ENCODE peak calls at places on chromosomes 7 and 10, in ten cellular contexts. One of them, this sample, is unnamed.

GRCh38 chr7:80439894-80440811 is 71.7 kb downstream of the GNAT3 start:
- DNase-seq in tibial artery: no peak
- DNase-seq in fibroblast of mammary gland: peak; percentile 90
- DNase-seq in PC-3: peak; percentile 66
- DNase-seq in activated CD8-positive, alpha-beta memory T cell treated with anti-CD3 and anti-CD28 coated beads for 4 hours: no peak
- DNase-seq in COR-L47: no peak
- DNase-seq in NCI-H345: no peak
- DNase-seq in stimulated activated CD8-positive, alpha-beta memory T cell treated with anti-CD3 and anti-CD28 coated beads, Interleukin-12 subunit alpha, Interleukin-12 subunit beta, amount 100 ng/mL, for 4 hours: no peak
- DNase-seq in GM10248: no peak
- DNase-seq in AG04449: peak; percentile 44
- DNase-seq in this sample: no peak

GRCh38 chr7:122006687-122007086 is 133.7 kb downstream of the PTPRZ1 start:
- DNase-seq in tibial artery: no peak
- DNase-seq in fibroblast of mammary gland: peak; percentile 5
- DNase-seq in PC-3: peak; percentile 20
- DNase-seq in activated CD8-positive, alpha-beta memory T cell treated with anti-CD3 and anti-CD28 coated beads for 4 hours: no peak
- DNase-seq in COR-L47: peak; percentile 22
- DNase-seq in NCI-H345: peak; percentile 61
- DNase-seq in stimulated activated CD8-positive, alpha-beta memory T cell treated with anti-CD3 and anti-CD28 coated beads, Interleukin-12 subunit alpha, Interleukin-12 subunit beta, amount 100 ng/mL, for 4 hours: no peak
- DNase-seq in GM10248: no peak
- DNase-seq in AG04449: no peak
- DNase-seq in this sample: no peak

GRCh38 chr7:85172530-85172941 is 14.3 kb downstream of the SEMA3D start:
- DNase-seq in tibial artery: peak; percentile 67
- DNase-seq in fibroblast of mammary gland: peak; percentile 83
- DNase-seq in PC-3: no peak
- DNase-seq in activated CD8-positive, alpha-beta memory T cell treated with anti-CD3 and anti-CD28 coated beads for 4 hours: no peak
- DNase-seq in COR-L47: no peak
- DNase-seq in NCI-H345: no peak
- DNase-seq in stimulated activated CD8-positive, alpha-beta memory T cell treated with anti-CD3 and anti-CD28 coated beads, Interleukin-12 subunit alpha, Interleukin-12 subunit beta, amount 100 ng/mL, for 4 hours: no peak
- DNase-seq in GM10248: no peak
- DNase-seq in AG04449: peak; percentile 74
- DNase-seq in this sample: no peak

GRCh38 chr7:13986208-13986607 is 3.3 kb downstream of the ETV1 start:
- DNase-seq in tibial artery: no peak
- DNase-seq in fibroblast of mammary gland: no peak
- DNase-seq in PC-3: no peak
- DNase-seq in activated CD8-positive, alpha-beta memory T cell treated with anti-CD3 and anti-CD28 coated beads for 4 hours: no peak
- DNase-seq in COR-L47: no peak
- DNase-seq in NCI-H345: no peak
- DNase-seq in stimulated activated CD8-positive, alpha-beta memory T cell treated with anti-CD3 and anti-CD28 coated beads, Interleukin-12 subunit alpha, Interleukin-12 subunit beta, amount 100 ng/mL, for 4 hours: no peak
- DNase-seq in GM10248: no peak
- DNase-seq in AG04449: no peak
- DNase-seq in this sample: no peak

GRCh38 chr10:6778992-6779701 is 199.1 kb upstream of the PRKCQ start:
- DNase-seq in tibial artery: no peak
- DNase-seq in fibroblast of mammary gland: peak; percentile 99
- DNase-seq in PC-3: peak; percentile 88
- DNase-seq in activated CD8-positive, alpha-beta memory T cell treated with anti-CD3 and anti-CD28 coated beads for 4 hours: no peak
- DNase-seq in COR-L47: no peak
- DNase-seq in NCI-H345: no peak
- DNase-seq in stimulated activated CD8-positive, alpha-beta memory T cell treated with anti-CD3 and anti-CD28 coated beads, Interleukin-12 subunit alpha, Interleukin-12 subunit beta, amount 100 ng/mL, for 4 hours: no peak
- DNase-seq in GM10248: no peak
- DNase-seq in AG04449: peak; percentile 89
- DNase-seq in this sample: no peak

GRCh38 chr10:74292871-74293427 is 141.9 kb downstream of the ADK start:
- DNase-seq in tibial artery: no peak
- DNase-seq in fibroblast of mammary gland: peak; percentile 84
- DNase-seq in PC-3: peak; percentile 87
- DNase-seq in activated CD8-positive, alpha-beta memory T cell treated with anti-CD3 and anti-CD28 coated beads for 4 hours: no peak
- DNase-seq in COR-L47: no peak
- DNase-seq in NCI-H345: no peak
- DNase-seq in stimulated activated CD8-positive, alpha-beta memory T cell treated with anti-CD3 and anti-CD28 coated beads, Interleukin-12 subunit alpha, Interleukin-12 subunit beta, amount 100 ng/mL, for 4 hours: no peak
- DNase-seq in GM10248: no peak
- DNase-seq in AG04449: peak; percentile 23
- DNase-seq in this sample: no peak

GRCh38 chr7:2734084-2734601 is 46.1 kb downstream of the AMZ1 start:
- DNase-seq in tibial artery: peak; percentile 60
- DNase-seq in fibroblast of mammary gland: no peak
- DNase-seq in PC-3: no peak
- DNase-seq in activated CD8-positive, alpha-beta memory T cell treated with anti-CD3 and anti-CD28 coated beads for 4 hours: no peak
- DNase-seq in COR-L47: no peak
- DNase-seq in NCI-H345: no peak
- DNase-seq in stimulated activated CD8-positive, alpha-beta memory T cell treated with anti-CD3 and anti-CD28 coated beads, Interleukin-12 subunit alpha, Interleukin-12 subunit beta, amount 100 ng/mL, for 4 hours: no peak
- DNase-seq in GM10248: no peak
- DNase-seq in AG04449: no peak
- DNase-seq in this sample: no peak

GRCh38 chr7:32496052-32496813 is 944 bp downstream of the AVL9 start:
- DNase-seq in tibial artery: no peak
- DNase-seq in fibroblast of mammary gland: no peak
- DNase-seq in PC-3: no peak
- DNase-seq in activated CD8-positive, alpha-beta memory T cell treated with anti-CD3 and anti-CD28 coated beads for 4 hours: no peak
- DNase-seq in COR-L47: no peak
- DNase-seq in NCI-H345: no peak
- DNase-seq in stimulated activated CD8-positive, alpha-beta memory T cell treated with anti-CD3 and anti-CD28 coated beads, Interleukin-12 subunit alpha, Interleukin-12 subunit beta, amount 100 ng/mL, for 4 hours: no peak
- DNase-seq in GM10248: no peak
- DNase-seq in AG04449: no peak
- DNase-seq in this sample: no peak

GRCh38 chr10:51117794-51118193 is 43.5 kb downstream of the PRKG1 start:
- DNase-seq in tibial artery: no peak
- DNase-seq in fibroblast of mammary gland: peak; percentile 46
- DNase-seq in PC-3: no peak
- DNase-seq in activated CD8-positive, alpha-beta memory T cell treated with anti-CD3 and anti-CD28 coated beads for 4 hours: no peak
- DNase-seq in COR-L47: no peak
- DNase-seq in NCI-H345: no peak
- DNase-seq in stimulated activated CD8-positive, alpha-beta memory T cell treated with anti-CD3 and anti-CD28 coated beads, Interleukin-12 subunit alpha, Interleukin-12 subunit beta, amount 100 ng/mL, for 4 hours: no peak
- DNase-seq in GM10248: no peak
- DNase-seq in AG04449: no peak
- DNase-seq in this sample: no peak

GRCh38 chr7:151686016-151686766 is 166.5 kb upstream of the RHEB start:
- DNase-seq in tibial artery: peak; percentile 66
- DNase-seq in fibroblast of mammary gland: no peak
- DNase-seq in PC-3: no peak
- DNase-seq in activated CD8-positive, alpha-beta memory T cell treated with anti-CD3 and anti-CD28 coated beads for 4 hours: no peak
- DNase-seq in COR-L47: no peak
- DNase-seq in NCI-H345: no peak
- DNase-seq in stimulated activated CD8-positive, alpha-beta memory T cell treated with anti-CD3 and anti-CD28 coated beads, Interleukin-12 subunit alpha, Interleukin-12 subunit beta, amount 100 ng/mL, for 4 hours: no peak
- DNase-seq in GM10248: peak; percentile 10
- DNase-seq in AG04449: no peak
- DNase-seq in this sample: peak; percentile 8

GRCh38 chr7:128591705-128592104 is 80.4 kb upstream of the GARIN1A start:
- DNase-seq in tibial artery: no peak
- DNase-seq in fibroblast of mammary gland: no peak
- DNase-seq in PC-3: no peak
- DNase-seq in activated CD8-positive, alpha-beta memory T cell treated with anti-CD3 and anti-CD28 coated beads for 4 hours: no peak
- DNase-seq in COR-L47: no peak
- DNase-seq in NCI-H345: no peak
- DNase-seq in stimulated activated CD8-positive, alpha-beta memory T cell treated with anti-CD3 and anti-CD28 coated beads, Interleukin-12 subunit alpha, Interleukin-12 subunit beta, amount 100 ng/mL, for 4 hours: no peak
- DNase-seq in GM10248: no peak
- DNase-seq in AG04449: no peak
- DNase-seq in this sample: no peak

GRCh38 chr7:80187279-80187678 is 52.6 kb downstream of the GNAI1 start:
- DNase-seq in tibial artery: no peak
- DNase-seq in fibroblast of mammary gland: no peak
- DNase-seq in PC-3: no peak
- DNase-seq in activated CD8-positive, alpha-beta memory T cell treated with anti-CD3 and anti-CD28 coated beads for 4 hours: no peak
- DNase-seq in COR-L47: no peak
- DNase-seq in NCI-H345: no peak
- DNase-seq in stimulated activated CD8-positive, alpha-beta memory T cell treated with anti-CD3 and anti-CD28 coated beads, Interleukin-12 subunit alpha, Interleukin-12 subunit beta, amount 100 ng/mL, for 4 hours: no peak
- DNase-seq in GM10248: no peak
- DNase-seq in AG04449: no peak
- DNase-seq in this sample: no peak

GRCh38 chr10:5628798-5629788 is 37.3 kb downstream of the ASB13 start:
- DNase-seq in tibial artery: no peak
- DNase-seq in fibroblast of mammary gland: peak; percentile 46
- DNase-seq in PC-3: peak; percentile 29
- DNase-seq in activated CD8-positive, alpha-beta memory T cell treated with anti-CD3 and anti-CD28 coated beads for 4 hours: no peak
- DNase-seq in COR-L47: no peak
- DNase-seq in NCI-H345: no peak
- DNase-seq in stimulated activated CD8-positive, alpha-beta memory T cell treated with anti-CD3 and anti-CD28 coated beads, Interleukin-12 subunit alpha, Interleukin-12 subunit beta, amount 100 ng/mL, for 4 hours: no peak
- DNase-seq in GM10248: peak; percentile 46
- DNase-seq in AG04449: no peak
- DNase-seq in this sample: no peak

GRCh38 chr7:22193361-22194016 is 163.5 kb downstream of the RAPGEF5 start:
- DNase-seq in tibial artery: peak; percentile 75
- DNase-seq in fibroblast of mammary gland: peak; percentile 18
- DNase-seq in PC-3: no peak
- DNase-seq in activated CD8-positive, alpha-beta memory T cell treated with anti-CD3 and anti-CD28 coated beads for 4 hours: no peak
- DNase-seq in COR-L47: no peak
- DNase-seq in NCI-H345: peak; percentile 78
- DNase-seq in stimulated activated CD8-positive, alpha-beta memory T cell treated with anti-CD3 and anti-CD28 coated beads, Interleukin-12 subunit alpha, Interleukin-12 subunit beta, amount 100 ng/mL, for 4 hours: no peak
- DNase-seq in GM10248: no peak
- DNase-seq in AG04449: no peak
- DNase-seq in this sample: no peak

GRCh38 chr7:159143780-159144755 is 599 bp downstream of the VIPR2 start:
- DNase-seq in tibial artery: peak; percentile 77
- DNase-seq in fibroblast of mammary gland: no peak
- DNase-seq in PC-3: no peak
- DNase-seq in activated CD8-positive, alpha-beta memory T cell treated with anti-CD3 and anti-CD28 coated beads for 4 hours: no peak
- DNase-seq in COR-L47: no peak
- DNase-seq in NCI-H345: peak; percentile 24
- DNase-seq in stimulated activated CD8-positive, alpha-beta memory T cell treated with anti-CD3 and anti-CD28 coated beads, Interleukin-12 subunit alpha, Interleukin-12 subunit beta, amount 100 ng/mL, for 4 hours: no peak
- DNase-seq in GM10248: no peak
- DNase-seq in AG04449: no peak
- DNase-seq in this sample: no peak

GRCh38 chr10:86217386-86218080 is 149.1 kb downstream of the GRID1 start:
- DNase-seq in tibial artery: no peak
- DNase-seq in fibroblast of mammary gland: no peak
- DNase-seq in PC-3: no peak
- DNase-seq in activated CD8-positive, alpha-beta memory T cell treated with anti-CD3 and anti-CD28 coated beads for 4 hours: no peak
- DNase-seq in COR-L47: no peak
- DNase-seq in NCI-H345: no peak
- DNase-seq in stimulated activated CD8-positive, alpha-beta memory T cell treated with anti-CD3 and anti-CD28 coated beads, Interleukin-12 subunit alpha, Interleukin-12 subunit beta, amount 100 ng/mL, for 4 hours: no peak
- DNase-seq in GM10248: no peak
- DNase-seq in AG04449: no peak
- DNase-seq in this sample: no peak

GRCh38 chr10:67257427-67258144 is 331.8 kb downstream of the LRRTM3 start:
- DNase-seq in tibial artery: no peak
- DNase-seq in fibroblast of mammary gland: no peak
- DNase-seq in PC-3: no peak
- DNase-seq in activated CD8-positive, alpha-beta memory T cell treated with anti-CD3 and anti-CD28 coated beads for 4 hours: no peak
- DNase-seq in COR-L47: no peak
- DNase-seq in NCI-H345: no peak
- DNase-seq in stimulated activated CD8-positive, alpha-beta memory T cell treated with anti-CD3 and anti-CD28 coated beads, Interleukin-12 subunit alpha, Interleukin-12 subunit beta, amount 100 ng/mL, for 4 hours: no peak
- DNase-seq in GM10248: no peak
- DNase-seq in AG04449: no peak
- DNase-seq in this sample: no peak

This sample was measured in GM13977.